ENCODE peak calls at places on chromosome 18, in four cellular contexts. A, S, X and K are unnamed samples.

GRCh38 chr18:9147440-9148238 is 11.1 kb downstream of the ANKRD12 start:
- DNase-seq in X (no peak), S (peak; percentile 40), A (no peak), K (no peak)

GRCh38 chr18:67043276-67043675 is 439.4 kb upstream of the CDH19 start:
- DNase-seq in S (no peak), A (no peak), X (no peak), K (no peak)

GRCh38 chr18:12001400-12001799 is 20.1 kb downstream of the IMPA2 start:
- DNase-seq in X (no peak), A (no peak), S (no peak), K (no peak)

GRCh38 chr18:48656582-48656981 is 117.8 kb downstream of the CTIF start:
- DNase-seq in S (no peak), X (no peak), A (no peak), K (no peak)

GRCh38 chr18:59459352-59460059 is 100.4 kb upstream of the LMAN1 start:
- DNase-seq in X (no peak), A (no peak), S (peak; percentile 29), K (no peak)

GRCh38 chr18:64929026-64929425 is 780.1 kb upstream of the LINC00305 start:
- DNase-seq in X (no peak), S (no peak), A (no peak), K (no peak)

GRCh38 chr18:57437782-57438668 is 2.9 kb downstream of the ONECUT2 start:
- DNase-seq in S (peak; percentile 84), A (no peak), X (peak; percentile 83), K (peak; percentile 76)

GRCh38 chr18:10314111-10314510 is 140.3 kb upstream of the APCDD1 start:
- DNase-seq in S (no peak), X (no peak), A (no peak), K (no peak)

GRCh38 chr18:13613099-13613498 is 113.3 kb downstream of the FAM210A start:
- DNase-seq in A (no peak), X (no peak), S (no peak), K (no peak)

GRCh38 chr18:79525556-79526467 is 130.1 kb downstream of the NFATC1 start:
- DNase-seq in S (no peak), A (no peak), X (peak; percentile 39), K (no peak)

GRCh38 chr18:293557-293956 is 25.7 kb upstream of the THOC1 start:
- DNase-seq in A (no peak), S (no peak), X (no peak), K (no peak)

GRCh38 chr18:61736168-61736567 is 156.6 kb downstream of the RNF152 start:
- DNase-seq in A (no peak), S (no peak), X (no peak), K (no peak)

GRCh38 chr18:48336332-48336731 is 72.9 kb downstream of the ZBTB7C start:
- DNase-seq in X (no peak), S (no peak), A (no peak), K (no peak)

GRCh38 chr18:55509631-55510372 is 78.2 kb downstream of the TCF4 start:
- DNase-seq in X (no peak), S (peak; percentile 49), A (no peak), K (no peak)

GRCh38 chr18:58247363-58247834 is 203.4 kb downstream of the NEDD4L start:
- DNase-seq in S (no peak), X (peak; percentile 51), A (no peak), K (no peak)

GRCh38 chr18:45835057-45835634 is 9.7 kb downstream of the SIGLEC15 start:
- DNase-seq in A (no peak), S (no peak), X (no peak), K (no peak)

GRCh38 chr18:11963991-11964484 is 17.3 kb upstream of the IMPA2 start:
- DNase-seq in X (no peak), A (no peak), S (peak; percentile 37), K (no peak)

GRCh38 chr18:58887613-58887963 is 22.9 kb downstream of the ZNF532 start:
- DNase-seq in A (no peak), S (peak; percentile 38), X (peak; percentile 55), K (no peak)

GRCh38 chr18:39661856-39662366 is 2096.3 kb upstream of the CELF4 start:
- DNase-seq in A (no peak), S (no peak), X (no peak), K (no peak)

GRCh38 chr18:435940-436339 is 64.6 kb downstream of the COLEC12 start:
- DNase-seq in X (peak; percentile 58), S (no peak), A (no peak), K (no peak)

GRCh38 chr18:44325903-44326650 is 354.6 kb upstream of the SETBP1 start:
- DNase-seq in A (no peak), X (no peak), S (peak; percentile 9), K (peak; percentile 34)

GRCh38 chr18:76475450-76476203 is 19.4 kb downstream of the ZNF516 start:
- DNase-seq in A (no peak), S (no peak), X (no peak), K (no peak)

GRCh38 chr18:36158261-36158867 is 28.7 kb downstream of the ELP2 start:
- DNase-seq in A (no peak), X (no peak), S (no peak), K (no peak)